ENCODE peak calls at places on chromosomes 2 and 18, in seven cellular contexts. D is stimulated activated CD8-positive, alpha-beta memory T cell treated with anti-CD3 and anti-CD28 coated beads, Interleukin-12 subunit alpha, Interleukin-12 subunit beta, amount 100 ng/mL, for 1 hour; O is GM04503; M is HEK293T; A is EL; Z is activated effector memory CD4-positive, alpha-beta T cell treated with anti-CD3 and anti-CD28 coated beads, Interleukin-2, amount 50 U/mL, for 16 hours; J is activated T-helper 1 cell treated with Interleukin-2 at 50 U/mL for 16 hours. X is an unnamed sample.

GRCh38 chr2:167966937-167967913 is 280.2 kb downstream of the STK39 start:
- DNase-seq in Z (no peak), J (no peak), D (no peak), O (no peak), M (no peak), A (no peak), X (peak)

GRCh38 chr2:121297217-121297830 is 12.3 kb upstream of the TFCP2L1 start:
- DNase-seq in D (no peak), M (peak), O (no peak), Z (no peak), J (no peak), A (peak), X (peak)

GRCh38 chr2:207239222-207239674 is 73.5 kb upstream of the KLF7 start:
- DNase-seq in J (no peak), O (peak), Z (no peak), A (peak), M (no peak), D (no peak), X (peak)

GRCh38 chr18:45221363-45221762 is 393.9 kb upstream of the SLC14A2 start:
- DNase-seq in M (no peak), J (no peak), Z (no peak), D (no peak), A (peak), O (peak), X (peak)

GRCh38 chr18:7784171-7784570 is 217.1 kb downstream of the PTPRM start:
- DNase-seq in D (no peak), Z (no peak), M (no peak), J (no peak), O (no peak), A (no peak), X (no peak)

GRCh38 chr18:79884296-79884962 is 67.0 kb downstream of the SLC66A2 start:
- DNase-seq in M (no peak), A (no peak), O (no peak), D (no peak), Z (peak), J (no peak), X (no peak)

GRCh38 chr2:175844169-175844568 is 157.9 kb downstream of the LNPK start:
- DNase-seq in O (no peak), J (no peak), M (no peak), D (no peak), Z (no peak), A (peak), X (peak)

GRCh38 chr2:43525506-43525905 is 70.3 kb downstream of the THADA start:
- DNase-seq in Z (no peak), A (no peak), O (no peak), M (no peak), J (no peak), D (no peak), X (no peak)

GRCh38 chr2:239177908-239178307 is 222.9 kb downstream of the HDAC4 start:
- DNase-seq in O (no peak), M (no peak), Z (peak), A (no peak), J (no peak), D (no peak), X (no peak)